ENCODE peak calls at places on chromosomes 3 and 15, in ten cellular contexts. M, I, Q, U, R, S, A, B, Y and P are unnamed samples.

GRCh38 chr3:182501861-182502260 is 291.4 kb upstream of the ATP11B start:
- DNase-seq in M (no peak), I (no peak), Q (no peak), U (no peak), R (no peak), S (no peak), A (no peak), B (no peak), Y (no peak), P (no peak)

GRCh38 chr3:179943097-179943880 is 93.4 kb downstream of the PEX5L start:
- DNase-seq in M (no peak), I (peak), Q (no peak), U (no peak), R (no peak), S (no peak), A (no peak), B (no peak), Y (no peak), P (no peak)

GRCh38 chr15:27589782-27590181 is 509.3 kb downstream of the OCA2 start:
- DNase-seq in M (no peak), I (no peak), Q (no peak), U (no peak), R (no peak), S (no peak), A (no peak), B (no peak), Y (no peak), P (no peak)

GRCh38 chr3:84601303-84601702 is 357.5 kb upstream of the CADM2 start:
- DNase-seq in M (no peak), I (no peak), Q (no peak), U (no peak), R (no peak), S (no peak), A (no peak), B (no peak), Y (peak), P (peak)

GRCh38 chr15:43958894-43959330 is 132.1 kb downstream of the WDR76 start:
- DNase-seq in M (no peak), I (peak), Q (no peak), U (no peak), R (peak), S (no peak), A (no peak), B (no peak), Y (no peak), P (no peak)

GRCh38 chr3:169199283-169199682 is 464.2 kb downstream of the MECOM start:
- DNase-seq in M (no peak), I (no peak), Q (no peak), U (no peak), R (no peak), S (no peak), A (no peak), B (no peak), Y (peak), P (no peak)

GRCh38 chr3:40024526-40024925 is 215.1 kb downstream of the MYRIP start:
- DNase-seq in M (no peak), I (no peak), Q (no peak), U (no peak), R (no peak), S (no peak), A (no peak), B (no peak), Y (no peak), P (no peak)

GRCh38 chr3:44074181-44074580 is 167.5 kb upstream of the TOPAZ1 start:
- DNase-seq in M (no peak), I (no peak), Q (no peak), U (no peak), R (no peak), S (peak), A (no peak), B (no peak), Y (no peak), P (peak)

GRCh38 chr3:135237371-135237770 is 442.3 kb downstream of the EPHB1 start:
- DNase-seq in M (no peak), I (no peak), Q (no peak), U (no peak), R (no peak), S (no peak), A (no peak), B (no peak), Y (no peak), P (no peak)

GRCh38 chr3:127467386-127467785 is 123.1 kb downstream of the TPRA1 start:
- DNase-seq in M (peak), I (no peak), Q (no peak), U (no peak), R (no peak), S (no peak), A (no peak), B (no peak), Y (no peak), P (no peak)

GRCh38 chr15:69893863-69894262 is 203.9 kb downstream of the TLE3 start:
- DNase-seq in M (no peak), I (peak), Q (peak), U (peak), R (peak), S (no peak), A (no peak), B (no peak), Y (peak), P (no peak)

GRCh38 chr15:41878355-41878699 is 15.5 kb downstream of the SPTBN5 start:
- DNase-seq in M (no peak), I (peak), Q (no peak), U (peak), R (no peak), S (no peak), A (no peak), B (no peak), Y (peak), P (no peak)

GRCh38 chr15:90419738-90420487 is 31.9 kb downstream of the IQGAP1 start:
- DNase-seq in M (no peak), I (no peak), Q (no peak), U (no peak), R (peak), S (no peak), A (no peak), B (no peak), Y (no peak), P (no peak)

GRCh38 chr15:29570931-29571727 is 251.1 kb downstream of the TJP1 start:
- DNase-seq in M (no peak), I (no peak), Q (no peak), U (peak), R (no peak), S (peak), A (peak), B (no peak), Y (peak), P (peak)

GRCh38 chr15:81427176-81427575 is 53.2 kb upstream of the TMC3 start:
- DNase-seq in M (no peak), I (no peak), Q (no peak), U (no peak), R (no peak), S (no peak), A (no peak), B (no peak), Y (no peak), P (no peak)

GRCh38 chr15:44193651-44194396 is 1.2 kb downstream of the FRMD5 start:
- DNase-seq in M (no peak), I (peak), Q (no peak), U (no peak), R (no peak), S (peak), A (no peak), B (no peak), Y (peak), P (peak)

GRCh38 chr15:42608110-42608531 is 32.7 kb downstream of the STARD9 start:
- DNase-seq in M (peak), I (peak), Q (no peak), U (no peak), R (no peak), S (no peak), A (no peak), B (peak), Y (no peak), P (no peak)

GRCh38 chr3:52470920-52471319 is 15.5 kb downstream of the NISCH start:
- DNase-seq in M (no peak), I (no peak), Q (no peak), U (peak), R (no peak), S (no peak), A (no peak), B (no peak), Y (no peak), P (no peak)

GRCh38 chr3:187750513-187751123 is 5.3 kb upstream of the BCL6 start:
- DNase-seq in M (no peak), I (no peak), Q (no peak), U (peak), R (no peak), S (peak), A (no peak), B (no peak), Y (peak), P (no peak)

GRCh38 chr3:158539414-158540014 is 31.5 kb upstream of the MLF1 start:
- DNase-seq in M (peak), I (peak), Q (no peak), U (no peak), R (no peak), S (no peak), A (no peak), B (no peak), Y (peak), P (peak)

GRCh38 chr3:194837457-194838135 is 151.9 kb downstream of the FAM43A start:
- DNase-seq in M (no peak), I (no peak), Q (no peak), U (no peak), R (no peak), S (no peak), A (no peak), B (peak), Y (no peak), P (no peak)

GRCh38 chr3:154552338-154552737 is 122.3 kb upstream of the GPR149 start:
- DNase-seq in M (no peak), I (no peak), Q (no peak), U (no peak), R (no peak), S (no peak), A (no peak), B (no peak), Y (no peak), P (no peak)